ENCODE peak calls at places on chromosome 1, in six cellular contexts. Q is stimulated activated naive B cell treated with anti-CD40 and anti-IgM and Interleukin-4, amounts not matched to agents 10 μg/mL and 1 μg/mL and 100 μg/mL, for 72 hours; J is GM23248; K is HS-5; D is nucleus accumbens; P is iPS-NIHi11. A is an unnamed sample.
A peak's percentile ranks its signal among the peaks of the same experiment; 100 is the strongest.

GRCh38 chr1:181117648-181118449 is 29.3 kb downstream of the IER5 start:
- DNase-seq in D (no peak), J (peak; percentile 87), K (no peak), P (peak; percentile 56), Q (no peak), A (no peak)

GRCh38 chr1:27536767-27537166 is 46.8 kb upstream of the WASF2 start:
- DNase-seq in J (peak; percentile 93), D (peak; percentile 49), K (no peak), P (peak; percentile 76), Q (no peak), A (peak; percentile 54)

GRCh38 chr1:40668769-40669525 is 3.5 kb upstream of the RIMS3 start:
- DNase-seq in K (no peak), Q (peak; percentile 81), P (peak; percentile 83), J (peak; percentile 74), D (peak; percentile 22), A (peak; percentile 35)

GRCh38 chr1:167697667-167698141 is 24.1 kb upstream of the MPZL1 start:
- DNase-seq in D (peak; percentile 16), J (no peak), K (no peak), P (no peak), Q (no peak), A (peak; percentile 65)

GRCh38 chr1:6040859-6041415 is 4.8 kb upstream of the KCNAB2 start:
- DNase-seq in Q (no peak), J (no peak), P (no peak), K (no peak), D (no peak), A (no peak)

GRCh38 chr1:67294836-67295622 is 12.6 kb upstream of the IL12RB2 start:
- DNase-seq in D (no peak), P (no peak), J (no peak), K (no peak), Q (no peak), A (no peak)

GRCh38 chr1:23913212-23913880 is at the start of gene CNR2:
- DNase-seq in Q (peak; percentile 77), P (no peak), J (no peak), K (no peak), D (no peak), A (no peak)

GRCh38 chr1:180238675-180239074 is 8.6 kb downstream of the LHX4 start:
- DNase-seq in J (no peak), D (no peak), K (no peak), Q (no peak), P (no peak), A (no peak)

GRCh38 chr1:68011786-68012375 is 38.5 kb downstream of the DIRAS3 start:
- DNase-seq in K (no peak), Q (no peak), D (no peak), P (no peak), J (peak; percentile 49), A (no peak)

GRCh38 chr1:15605398-15606080 is 11.7 kb upstream of the DDI2 start:
- DNase-seq in D (no peak), P (no peak), J (no peak), Q (no peak), K (no peak), A (no peak)

GRCh38 chr1:53944469-53945182 is 873 bp downstream of the IFT25 start:
- DNase-seq in K (no peak), P (peak; percentile 30), Q (no peak), J (peak; percentile 51), D (no peak), A (no peak)

GRCh38 chr1:212414328-212415106 is at the start of gene PACC1:
- DNase-seq in J (peak; percentile 88), D (peak; percentile 85), Q (peak; percentile 98), K (no peak), P (peak; percentile 99), A (peak; percentile 77)

GRCh38 chr1:94156226-94156625 is 35.3 kb upstream of the ABCA4 start:
- DNase-seq in K (no peak), P (no peak), J (peak; percentile 30), Q (no peak), D (no peak), A (no peak)

GRCh38 chr1:113949007-113949406 is 19.9 kb downstream of the HIPK1 start:
- DNase-seq in P (no peak), Q (no peak), J (peak; percentile 31), D (no peak), K (no peak), A (no peak)

GRCh38 chr1:62746086-62746808 is 37.7 kb upstream of the ATG4C start:
- DNase-seq in D (no peak), K (no peak), P (peak; percentile 23), Q (no peak), J (peak; percentile 81), A (no peak)

GRCh38 chr1:18532390-18533170 is 51.9 kb downstream of the KLHDC7A start:
- DNase-seq in K (no peak), D (no peak), J (no peak), Q (no peak), P (no peak), A (no peak)

GRCh38 chr1:84386716-84387479 is 11.4 kb upstream of the DNASE2B start:
- DNase-seq in D (no peak), P (no peak), J (peak; percentile 15), K (no peak), Q (no peak), A (no peak)

GRCh38 chr1:226674892-226675719 is 64.0 kb downstream of the ITPKB start:
- DNase-seq in Q (peak; percentile 85), D (no peak), P (no peak), J (no peak), K (no peak), A (no peak)

GRCh38 chr1:230084408-230085177 is 17.6 kb downstream of the GALNT2 start:
- DNase-seq in Q (peak; percentile 19), K (peak; percentile 95), P (peak; percentile 49), D (no peak), J (peak; percentile 99), A (no peak)

GRCh38 chr1:43147625-43148319 is 24.3 kb downstream of the EBNA1BP2 start:
- DNase-seq in J (peak; percentile 65), Q (peak; percentile 26), D (peak; percentile 15), P (peak; percentile 97), K (peak; percentile 14), A (peak; percentile 48)

GRCh38 chr1:203252678-203253077 is 23.2 kb upstream of the CHIT1 start:
- DNase-seq in Q (no peak), P (no peak), K (no peak), D (no peak), J (no peak), A (no peak)

GRCh38 chr1:185409345-185409744 is 92.3 kb upstream of the IVNS1ABP start:
- DNase-seq in P (no peak), J (no peak), Q (no peak), D (no peak), K (no peak), A (no peak)

GRCh38 chr1:56360021-56360420 is 219.3 kb downstream of the PLPP3 start:
- DNase-seq in K (no peak), J (no peak), Q (no peak), P (no peak), D (no peak), A (no peak)

A was measured in anterior cingulate cortex.